ENCODE peak calls at places on chromosomes 3 and 15, in five cellular contexts. One of them, this sample, is unnamed. For H3K36me3, the result is how much of the 10 kb centered on the place peaks cover.

GRCh38 chr3:146513386-146514051 is 30.9 kb downstream of the PLSCR1 start:
- DNase-seq in PC-9: no peak
- DNase-seq in left lung: no peak
- DNase-seq in upper lobe of right lung: no peak
- DNase-seq in fibroblast of lung: peak
- DNase-seq in this sample: no peak

GRCh38 chr3:98246142-98246541 is 17.9 kb upstream of the OR5H6 start:
- DNase-seq in fibroblast of lung: no peak
- DNase-seq in PC-9: no peak
- DNase-seq in upper lobe of right lung: no peak
- DNase-seq in left lung: no peak
- DNase-seq in this sample: no peak

GRCh38 chr15:90701880-90702630 is 15.1 kb upstream of the BLM start:
- DNase-seq in left lung: no peak
- DNase-seq in fibroblast of lung: no peak
- DNase-seq in upper lobe of right lung: peak
- DNase-seq in PC-9: no peak
- DNase-seq in this sample: no peak

GRCh38 chr3:143283432-143284128 is 164.0 kb downstream of the CHST2 start:
- DNase-seq in left lung: no peak
- DNase-seq in upper lobe of right lung: no peak
- DNase-seq in fibroblast of lung: peak
- DNase-seq in PC-9: no peak
- DNase-seq in this sample: no peak

GRCh38 chr15:64865998-64866520 is 24.3 kb downstream of the PLEKHO2 start:
- DNase-seq in PC-9: peak
- DNase-seq in upper lobe of right lung: no peak
- DNase-seq in fibroblast of lung: peak
- DNase-seq in left lung: no peak
- DNase-seq in this sample: no peak

GRCh38 chr3:112519424-112520001 is 20.2 kb upstream of the BTLA start:
- DNase-seq in PC-9: peak
- DNase-seq in left lung: no peak
- DNase-seq in upper lobe of right lung: no peak
- DNase-seq in fibroblast of lung: peak
- DNase-seq in this sample: peak

GRCh38 chr3:23648326-23648964 is 157.3 kb upstream of the UBE2E1 start:
- DNase-seq in left lung: no peak
- DNase-seq in fibroblast of lung: peak
- DNase-seq in PC-9: no peak
- DNase-seq in upper lobe of right lung: no peak
- DNase-seq in this sample: peak

GRCh38 chr15:83248151-83248851 is 36.2 kb downstream of the BNC1 start:
- DNase-seq in left lung: no peak
- DNase-seq in fibroblast of lung: peak
- DNase-seq in PC-9: peak
- DNase-seq in upper lobe of right lung: no peak
- DNase-seq in this sample: peak

GRCh38 chr15:93866996-93867395 is 364.4 kb upstream of the MCTP2 start:
- DNase-seq in fibroblast of lung: no peak
- DNase-seq in left lung: no peak
- DNase-seq in PC-9: no peak
- DNase-seq in upper lobe of right lung: no peak
- DNase-seq in this sample: no peak

GRCh38 chr3:177330771-177331170 is 133.5 kb upstream of the TBL1XR1 start:
- DNase-seq in upper lobe of right lung: no peak
- DNase-seq in PC-9: no peak
- DNase-seq in left lung: no peak
- DNase-seq in fibroblast of lung: no peak
- DNase-seq in this sample: no peak

GRCh38 chr3:59480486-59480995 is 430.7 kb upstream of the CFAP20DC start:
- DNase-seq in left lung: no peak
- DNase-seq in upper lobe of right lung: no peak
- DNase-seq in PC-9: peak
- DNase-seq in fibroblast of lung: peak
- DNase-seq in this sample: no peak

GRCh38 chr15:49530106-49530505 is 90.5 kb downstream of the FAM227B start:
- DNase-seq in left lung: no peak
- DNase-seq in fibroblast of lung: peak
- DNase-seq in upper lobe of right lung: no peak
- DNase-seq in PC-9: no peak
- DNase-seq in this sample: no peak

GRCh38 chr15:38531509-38531908 is 33.1 kb downstream of the RASGRP1 start:
- DNase-seq in PC-9: peak
- DNase-seq in left lung: no peak
- DNase-seq in fibroblast of lung: peak
- DNase-seq in upper lobe of right lung: no peak
- DNase-seq in this sample: no peak

GRCh38 chr3:64264491-64265109 is 39.3 kb upstream of the PRICKLE2 start:
- DNase-seq in PC-9: no peak
- DNase-seq in fibroblast of lung: peak
- DNase-seq in upper lobe of right lung: no peak
- DNase-seq in left lung: no peak
- DNase-seq in this sample: no peak

GRCh38 chr3:60086811-60087210 is 1037.0 kb upstream of the CFAP20DC start:
- DNase-seq in fibroblast of lung: peak
- DNase-seq in PC-9: peak
- DNase-seq in left lung: no peak
- DNase-seq in upper lobe of right lung: no peak
- DNase-seq in this sample: no peak

GRCh38 chr3:22713936-22714335 is 489.2 kb upstream of the UBE2E2 start:
- DNase-seq in upper lobe of right lung: no peak
- DNase-seq in fibroblast of lung: peak
- DNase-seq in PC-9: peak
- DNase-seq in left lung: no peak
- DNase-seq in this sample: no peak

GRCh38 chr3:32280262-32280910 is 41.9 kb downstream of the CMTM8 start:
- DNase-seq in upper lobe of right lung: no peak
- DNase-seq in PC-9: peak
- DNase-seq in left lung: no peak
- DNase-seq in fibroblast of lung: no peak
- DNase-seq in this sample: no peak

GRCh38 chr3:178022599-178022998 is 513.6 kb upstream of the KCNMB2 start:
- DNase-seq in fibroblast of lung: peak
- DNase-seq in left lung: no peak
- DNase-seq in upper lobe of right lung: no peak
- DNase-seq in PC-9: no peak
- DNase-seq in this sample: no peak

GRCh38 chr15:94910166-94910565 is 678.8 kb downstream of the MCTP2 start:
- DNase-seq in PC-9: no peak
- DNase-seq in left lung: no peak
- DNase-seq in upper lobe of right lung: no peak
- DNase-seq in fibroblast of lung: peak
- DNase-seq in this sample: peak

GRCh38 chr3:144142151-144142855 is 170.7 kb downstream of the DIPK2A start:
- DNase-seq in fibroblast of lung: peak
- DNase-seq in PC-9: no peak
- DNase-seq in left lung: no peak
- DNase-seq in upper lobe of right lung: no peak
- DNase-seq in this sample: no peak

GRCh38 chr15:74422723-74423442 is 10.9 kb downstream of the SEMA7A start:
- DNase-seq in upper lobe of right lung: no peak
- DNase-seq in PC-9: peak
- DNase-seq in fibroblast of lung: peak
- DNase-seq in left lung: peak
- DNase-seq in this sample: no peak

GRCh38 chr3:83849331-83849730 is 1109.5 kb upstream of the CADM2 start:
- DNase-seq in fibroblast of lung: peak
- DNase-seq in PC-9: no peak
- DNase-seq in upper lobe of right lung: no peak
- DNase-seq in left lung: no peak
- DNase-seq in this sample: no peak

GRCh38 chr3:64074895-64075679 is 51.8 kb upstream of the PSMD6 start:
- DNase-seq in fibroblast of lung: no peak
- DNase-seq in left lung: no peak
- DNase-seq in PC-9: no peak
- DNase-seq in upper lobe of right lung: no peak
- DNase-seq in this sample: no peak

DNA sequence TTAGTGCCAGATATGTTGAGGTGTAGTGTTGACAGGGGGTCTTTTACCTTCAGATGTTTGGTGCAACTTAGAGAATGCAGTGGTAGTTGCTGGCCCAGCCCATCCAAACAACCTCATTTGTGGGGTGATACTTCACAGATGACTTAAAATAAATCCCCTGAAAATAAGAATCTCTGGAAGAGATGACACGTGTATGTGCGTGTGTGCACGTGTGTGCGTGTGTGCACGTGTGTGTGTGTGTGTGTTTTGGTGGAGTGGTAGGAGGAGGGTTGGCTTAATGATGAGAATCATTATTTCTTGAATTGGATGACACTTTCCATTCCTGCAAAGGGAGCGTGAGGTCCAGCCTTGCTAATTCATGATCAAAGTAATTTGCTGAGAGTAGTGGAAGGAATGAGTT is 31.9 kb downstream of the SNRPN start:
- DNase-seq in left lung: no peak
- DNase-seq in upper lobe of right lung: no peak
- DNase-seq in fibroblast of lung: no peak
- DNase-seq in PC-9: no peak
- DNase-seq in this sample: no peak
- H3K36me3 ChIP-seq in left lung: half or more
- H3K36me3 ChIP-seq in upper lobe of right lung: under half
- H3K36me3 ChIP-seq in fibroblast of lung: under half
- H3K36me3 ChIP-seq in PC-9: under half
- H3K36me3 ChIP-seq in this sample: under half

GRCh38 chr3:52403955-52404354 is 40.9 kb downstream of the SEMA3G start:
- DNase-seq in left lung: no peak
- DNase-seq in fibroblast of lung: no peak
- DNase-seq in upper lobe of right lung: peak
- DNase-seq in PC-9: no peak
- DNase-seq in this sample: no peak
- H3K36me3 ChIP-seq in left lung: half or more
- H3K36me3 ChIP-seq in fibroblast of lung: under half
- H3K36me3 ChIP-seq in upper lobe of right lung: half or more
- H3K36me3 ChIP-seq in PC-9: under half
- H3K36me3 ChIP-seq in this sample: under half

DNA sequence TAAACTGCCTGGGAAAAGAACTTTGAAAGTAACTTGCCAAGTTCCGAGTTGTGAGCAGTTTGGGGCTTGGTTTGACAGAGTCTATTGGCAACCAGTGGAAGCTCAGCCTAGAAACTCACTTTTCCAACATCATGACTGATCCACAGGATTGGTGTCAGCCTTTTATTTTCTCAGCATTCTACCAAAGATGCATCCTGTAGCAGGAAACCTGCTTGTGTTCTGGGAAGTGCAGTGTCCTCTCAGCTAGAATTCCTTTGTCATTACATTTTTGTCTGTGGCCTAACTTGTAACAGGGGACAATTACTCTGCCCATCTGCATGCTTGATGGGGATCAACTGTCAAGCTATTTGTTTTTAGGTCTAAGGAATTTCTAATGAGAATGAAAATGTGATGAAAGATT is 116.7 kb upstream of the LMOD3 start:
- DNase-seq in PC-9: no peak
- DNase-seq in upper lobe of right lung: no peak
- DNase-seq in left lung: no peak
- DNase-seq in fibroblast of lung: no peak
- DNase-seq in this sample: peak
- H3K36me3 ChIP-seq in PC-9: under half
- H3K36me3 ChIP-seq in upper lobe of right lung: under half
- H3K36me3 ChIP-seq in left lung: under half
- H3K36me3 ChIP-seq in fibroblast of lung: under half
- H3K36me3 ChIP-seq in this sample: under half

GRCh38 chr3:53120336-53120735 is 9.9 kb downstream of the RFT1 start:
- DNase-seq in fibroblast of lung: no peak
- DNase-seq in PC-9: no peak
- DNase-seq in left lung: no peak
- DNase-seq in upper lobe of right lung: no peak
- DNase-seq in this sample: no peak

GRCh38 chr3:53122255-53122932 is 7.8 kb downstream of the RFT1 start:
- DNase-seq in upper lobe of right lung: no peak
- DNase-seq in PC-9: no peak
- DNase-seq in left lung: no peak
- DNase-seq in fibroblast of lung: no peak
- DNase-seq in this sample: no peak

GRCh38 chr3:53123953-53124352 is 6.3 kb downstream of the RFT1 start:
- DNase-seq in upper lobe of right lung: peak
- DNase-seq in left lung: no peak
- DNase-seq in PC-9: no peak
- DNase-seq in fibroblast of lung: no peak
- DNase-seq in this sample: no peak

GRCh38 chr3:53123510-53123909 is 6.7 kb downstream of the RFT1 start:
- DNase-seq in PC-9: no peak
- DNase-seq in left lung: no peak
- DNase-seq in upper lobe of right lung: no peak
- DNase-seq in fibroblast of lung: no peak
- DNase-seq in this sample: no peak

GRCh38 chr3:53122933-53123305 is 7.3 kb downstream of the RFT1 start:
- DNase-seq in PC-9: no peak
- DNase-seq in upper lobe of right lung: no peak
- DNase-seq in fibroblast of lung: no peak
- DNase-seq in left lung: no peak
- DNase-seq in this sample: no peak
- H3K36me3 ChIP-seq in PC-9: under half
- H3K36me3 ChIP-seq in upper lobe of right lung: half or more
- H3K36me3 ChIP-seq in fibroblast of lung: under half
- H3K36me3 ChIP-seq in left lung: half or more
- H3K36me3 ChIP-seq in this sample: under half

GRCh38 chr15:98939311-98940080 is 68.1 kb downstream of the PGPEP1L start:
- DNase-seq in left lung: no peak
- DNase-seq in PC-9: no peak
- DNase-seq in upper lobe of right lung: no peak
- DNase-seq in fibroblast of lung: no peak
- DNase-seq in this sample: no peak

GRCh38 chr15:98943609-98944111 is 63.9 kb downstream of the PGPEP1L start:
- DNase-seq in fibroblast of lung: peak
- DNase-seq in PC-9: no peak
- DNase-seq in upper lobe of right lung: no peak
- DNase-seq in left lung: no peak
- DNase-seq in this sample: no peak

GRCh38 chr15:98942966-98943584 is 64.5 kb downstream of the PGPEP1L start:
- DNase-seq in upper lobe of right lung: no peak
- DNase-seq in left lung: no peak
- DNase-seq in fibroblast of lung: peak
- DNase-seq in PC-9: no peak
- DNase-seq in this sample: no peak

GRCh38 chr15:98938804-98939203 is 68.8 kb downstream of the PGPEP1L start:
- DNase-seq in left lung: no peak
- DNase-seq in upper lobe of right lung: no peak
- DNase-seq in PC-9: no peak
- DNase-seq in fibroblast of lung: no peak
- DNase-seq in this sample: no peak

GRCh38 chr15:98941595-98942255 is 65.9 kb downstream of the PGPEP1L start:
- DNase-seq in left lung: no peak
- DNase-seq in fibroblast of lung: no peak
- DNase-seq in upper lobe of right lung: no peak
- DNase-seq in PC-9: no peak
- DNase-seq in this sample: no peak
- H3K36me3 ChIP-seq in left lung: half or more
- H3K36me3 ChIP-seq in fibroblast of lung: under half
- H3K36me3 ChIP-seq in upper lobe of right lung: half or more
- H3K36me3 ChIP-seq in PC-9: under half
- H3K36me3 ChIP-seq in this sample: under half

This sample was measured in endothelial cell of umbilical vein.